ENCODE peak calls at places on chromosome 11, in nine cellular contexts. A, I, G, H, X, D, L, Q and P are unnamed samples.

GRCh38 chr11:11413776-11414175 is 60.7 kb upstream of the CSNK2A3 start:
- DNase-seq in A (no peak), I (no peak), G (no peak), H (no peak), X (no peak), D (no peak), L (no peak), Q (no peak), P (no peak)

GRCh38 chr11:67415501-67416304 is at the start of gene CARNS1:
- DNase-seq in A (no peak), I (no peak), G (peak), H (no peak), X (no peak), D (no peak), L (no peak), Q (no peak), P (no peak)

GRCh38 chr11:75668508-75669297 is at the start of gene MAP6:
- DNase-seq in A (peak), I (no peak), G (peak), H (peak), X (no peak), D (no peak), L (peak), Q (peak), P (no peak)

GRCh38 chr11:116901211-116901610 is 63.8 kb upstream of the APOA1 start:
- DNase-seq in A (no peak), I (no peak), G (no peak), H (no peak), X (no peak), D (no peak), L (no peak), Q (no peak), P (no peak)

GRCh38 chr11:56910046-56910753 is 78.5 kb upstream of the OR5AK2 start:
- DNase-seq in A (no peak), I (no peak), G (no peak), H (no peak), X (no peak), D (no peak), L (no peak), Q (no peak), P (no peak)

GRCh38 chr11:103648670-103649400 is 387.6 kb upstream of the DDI1 start:
- DNase-seq in A (no peak), I (peak), G (no peak), H (no peak), X (peak), D (no peak), L (no peak), Q (no peak), P (no peak)

GRCh38 chr11:35165416-35166368 is 26.7 kb downstream of the CD44 start:
- DNase-seq in A (no peak), I (peak), G (no peak), H (no peak), X (peak), D (peak), L (no peak), Q (peak), P (no peak)

GRCh38 chr11:91248199-91248807 is 976.3 kb upstream of the FAT3 start:
- DNase-seq in A (peak), I (peak), G (peak), H (no peak), X (no peak), D (no peak), L (no peak), Q (peak), P (peak)

GRCh38 chr11:97722065-97722464 is 1298.7 kb upstream of the CNTN5 start:
- DNase-seq in A (no peak), I (peak), G (no peak), H (peak), X (peak), D (no peak), L (no peak), Q (no peak), P (no peak)

GRCh38 chr11:65421204-65422103 is 1.1 kb upstream of the NEAT1 start:
- DNase-seq in A (peak), I (peak), G (peak), H (peak), X (peak), D (peak), L (peak), Q (peak), P (peak)

GRCh38 chr11:80980221-80980620 is 1539.4 kb upstream of the TENM4 start:
- DNase-seq in A (no peak), I (no peak), G (no peak), H (no peak), X (no peak), D (no peak), L (no peak), Q (peak), P (no peak)